ENCODE peak calls at places on chromosomes 16 and 17, in six cellular contexts. E, T, L, N, F and R are unnamed samples.

GRCh38 chr17:49522329-49522890 is 27.3 kb downstream of the NGFR start:
- DNase-seq in E (no peak), T (no peak), L (no peak), N (no peak), F (no peak), R (no peak)

GRCh38 chr17:82096709-82097186 is 1.3 kb downstream of the FASN start:
- DNase-seq in E (no peak), T (no peak), L (no peak), N (no peak), F (no peak), R (no peak)

GRCh38 chr16:22857296-22857695 is 43.3 kb downstream of the HS3ST2 start:
- DNase-seq in E (no peak), T (no peak), L (no peak), N (no peak), F (no peak), R (no peak)

GRCh38 chr16:70740919-70741778 is 55.3 kb upstream of the MTSS2 start:
- DNase-seq in E (no peak), T (no peak), L (peak; percentile 87), N (no peak), F (no peak), R (no peak)

GRCh38 chr17:79802736-79803420 is 6.0 kb upstream of the CBX8 start:
- DNase-seq in E (peak; percentile 45), T (no peak), L (no peak), N (no peak), F (no peak), R (no peak)

GRCh38 chr17:8128125-8128784 is 4.3 kb upstream of the HES7 start:
- DNase-seq in E (no peak), T (no peak), L (no peak), N (no peak), F (no peak), R (no peak)

GRCh38 chr16:24851700-24852099 is 5.9 kb downstream of the SLC5A11 start:
- DNase-seq in E (no peak), T (no peak), L (peak; percentile 75), N (no peak), F (no peak), R (no peak)

GRCh38 chr17:17837380-17837821 is 615 bp upstream of the SREBF1 start:
- DNase-seq in E (peak; percentile 50), T (no peak), L (peak; percentile 81), N (no peak), F (no peak), R (no peak)

GRCh38 chr16:586047-586644 is 3.7 kb upstream of the RAB40C start:
- DNase-seq in E (no peak), T (peak; percentile 17), L (peak; percentile 24), N (no peak), F (no peak), R (no peak)

DNA sequence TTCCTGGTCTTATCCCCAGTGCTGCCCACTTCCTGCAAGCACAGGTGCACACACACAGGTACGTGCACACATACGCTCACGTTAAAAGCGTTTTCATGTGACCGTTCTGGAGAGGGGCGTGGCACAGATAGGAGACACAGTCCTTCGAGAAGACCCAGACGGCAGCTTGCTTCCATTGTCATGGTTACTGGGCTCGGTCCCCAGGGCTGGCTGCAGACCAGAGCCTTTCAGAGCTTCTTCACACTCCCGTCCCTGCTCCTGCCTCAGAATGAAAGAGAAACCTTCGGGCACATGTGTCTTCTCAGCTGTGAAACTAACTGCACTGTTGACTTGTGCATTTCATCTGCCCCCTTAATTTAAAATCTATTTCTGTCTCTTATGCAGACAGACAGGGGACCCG is 154.2 kb downstream of the PITPNC1 start:
- DNase-seq in E (no peak), T (no peak), L (no peak), N (no peak), F (no peak), R (no peak)
- H3K9ac ChIP-seq in E (no peak overlapping the region), T (no peak overlapping the region), L (no peak overlapping the region), N (no peak overlapping the region), F (no peak overlapping the region), R (no peak overlapping the region)

GRCh38 chr17:45241315-45242011 is 19.8 kb downstream of the FMNL1 start:
- DNase-seq in E (peak; percentile 78), T (no peak), L (no peak), N (no peak), F (no peak), R (no peak)
- H3K9ac ChIP-seq in E (no peak overlapping the region), T (no peak overlapping the region), L (no peak overlapping the region), N (peak overlapping the region; percentile 68), F (no peak overlapping the region), R (no peak overlapping the region)

GRCh38 chr17:57369509-57369945 is 113.2 kb downstream of the MSI2 start:
- DNase-seq in E (no peak), T (no peak), L (peak; percentile 34), N (no peak), F (no peak), R (no peak)

GRCh38 chr17:57368637-57369336 is 112.5 kb downstream of the MSI2 start:
- DNase-seq in E (no peak), T (no peak), L (no peak), N (no peak), F (no peak), R (no peak)

GRCh38 chr17:57370051-57370581 is 113.8 kb downstream of the MSI2 start:
- DNase-seq in E (peak; percentile 18), T (no peak), L (peak; percentile 88), N (no peak), F (no peak), R (no peak)

GRCh38 chr17:57372156-57372555 is 115.8 kb downstream of the MSI2 start:
- DNase-seq in E (no peak), T (no peak), L (peak; percentile 66), N (no peak), F (no peak), R (no peak)

DNA sequence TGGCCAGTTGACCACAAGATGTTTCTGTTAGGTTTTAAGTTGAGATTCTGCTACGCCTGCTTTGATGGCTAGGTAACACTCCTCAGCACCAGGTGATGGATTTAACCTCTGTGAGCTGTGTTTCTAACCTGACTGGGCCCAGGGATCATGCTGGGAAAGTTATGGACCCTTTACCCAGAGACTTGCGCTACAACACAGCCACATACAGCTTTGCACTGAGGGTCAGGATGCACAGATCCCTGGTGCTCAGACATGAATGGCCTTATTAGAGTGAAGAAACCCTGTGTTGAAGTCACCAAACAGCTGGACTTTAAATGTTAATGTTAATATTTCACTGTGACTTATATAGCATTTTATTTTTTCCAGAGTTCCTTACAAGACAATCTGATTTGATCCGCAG is 114.3 kb downstream of the MSI2 start:
- DNase-seq in E (no peak), T (no peak), L (no peak), N (no peak), F (no peak), R (no peak)
- H3K9ac ChIP-seq in E (no peak overlapping the region), T (no peak overlapping the region), L (peak overlapping the region; percentile 10), N (no peak overlapping the region), F (peak overlapping the region; percentile 2), R (no peak overlapping the region)

GRCh38 chr16:73171901-73172619 is 124.1 kb upstream of the ZFHX3 start:
- DNase-seq in E (no peak), T (no peak), L (no peak), N (no peak), F (no peak), R (no peak)
- H3K9ac ChIP-seq in E (no peak overlapping the region), T (no peak overlapping the region), L (peak overlapping the region; percentile 16), N (no peak overlapping the region), F (no peak overlapping the region), R (no peak overlapping the region)

DNA sequence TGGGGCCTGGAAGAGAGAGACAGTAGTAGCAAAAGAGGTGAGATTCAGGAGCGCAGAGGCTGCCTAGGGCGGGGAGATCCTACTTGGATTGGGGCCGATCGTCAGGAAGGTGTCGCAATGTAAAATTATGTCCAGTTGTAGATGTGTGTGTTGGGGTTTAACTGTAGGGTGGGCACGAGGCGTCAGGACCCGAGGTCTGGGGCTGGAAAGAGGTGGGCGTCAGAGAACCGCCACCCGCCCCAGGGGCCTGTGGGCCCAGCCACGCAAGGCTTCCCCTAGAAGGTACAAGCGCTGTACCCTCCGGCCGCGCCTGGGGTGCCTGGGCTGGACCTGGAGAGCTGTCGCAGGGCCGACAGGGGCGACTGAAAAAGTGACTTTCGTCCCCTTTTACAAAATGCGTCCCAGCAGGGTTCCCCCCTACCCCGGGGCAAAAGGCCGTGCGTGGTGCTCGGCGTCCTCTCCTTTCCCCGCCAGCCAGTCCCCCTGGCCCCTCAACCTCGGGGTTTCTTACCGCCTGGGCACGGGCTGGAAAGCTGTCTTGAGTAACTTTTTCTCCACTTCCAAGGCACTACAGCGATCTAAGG is 2.8 kb downstream of the IRX3 start:
- DNase-seq in E (peak; percentile 39), T (no peak), L (no peak), N (no peak), F (no peak), R (no peak)
- H3K9ac ChIP-seq in E (no peak overlapping the region), T (peak overlapping the region; percentile 99), L (no peak overlapping the region), N (peak overlapping the region; percentile 64), F (no peak overlapping the region), R (no peak overlapping the region)

GRCh38 chr17:563646-564045 is 151.0 kb downstream of the VPS53 start:
- DNase-seq in E (no peak), T (no peak), L (no peak), N (no peak), F (no peak), R (no peak)
- H3K9ac ChIP-seq in E (no peak overlapping the region), T (no peak overlapping the region), L (no peak overlapping the region), N (no peak overlapping the region), F (no peak overlapping the region), R (no peak overlapping the region)

DNA sequence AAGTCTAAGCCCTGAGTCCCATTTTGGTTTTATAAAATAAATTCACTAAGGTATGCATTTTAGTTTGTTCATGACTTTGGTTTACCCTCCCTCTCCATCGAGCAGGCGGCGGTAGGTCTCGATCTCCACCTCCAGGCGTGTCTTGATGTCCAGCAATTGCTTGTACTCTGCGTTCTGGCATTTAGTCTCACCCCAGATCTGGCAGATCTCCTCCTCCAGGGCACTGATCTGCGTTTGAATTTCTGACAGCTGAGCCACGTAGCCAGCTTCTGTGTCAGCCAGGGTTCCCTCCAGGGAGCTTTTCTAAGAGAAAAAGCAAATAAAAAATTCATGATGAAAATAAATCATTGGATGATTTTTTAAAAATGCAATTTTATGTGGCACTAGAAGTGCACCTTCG is 4.2 kb downstream of the KRT24 start:
- DNase-seq in E (no peak), T (no peak), L (no peak), N (no peak), F (no peak), R (no peak)
- H3K9ac ChIP-seq in E (no peak overlapping the region), T (no peak overlapping the region), L (no peak overlapping the region), N (no peak overlapping the region), F (no peak overlapping the region), R (peak overlapping the region; percentile 29)